ENCODE peak calls at places on chromosomes 11 and 22, in five cellular contexts. M is stimulated activated CD4-positive, alpha-beta T cell treated with anti-CD3 and anti-CD28 coated beads, Interleukin-15, amount 100 ng/mL, for 24 hours; B is M059J; J is stimulated activated naive CD4-positive, alpha-beta T cell treated with Interleukin-2 at 50 U/mL for 16 hours; L is H7. O is an unnamed sample.

GRCh38 chr11:99418927-99419707 is 398.4 kb downstream of the CNTN5 start:
- DNase-seq in M (no peak), B (peak), J (no peak), L (no peak), O (no peak)

GRCh38 chr11:93288079-93288478 is 42.5 kb upstream of the DEUP1 start:
- DNase-seq in M (no peak), B (no peak), J (no peak), L (no peak), O (no peak)

GRCh38 chr11:111259871-111260270 is 14.3 kb downstream of the POU2AF2 start:
- DNase-seq in M (no peak), B (peak), J (no peak), L (no peak), O (no peak)

GRCh38 chr11:32919338-32919737 is 26.7 kb downstream of the QSER1 start:
- DNase-seq in M (no peak), B (no peak), J (no peak), L (no peak), O (no peak)

GRCh38 chr11:1303973-1304372 is 5.5 kb downstream of the TOLLIP start:
- DNase-seq in M (no peak), B (no peak), J (no peak), L (peak), O (no peak)

GRCh38 chr11:121435796-121436511 is 16.2 kb upstream of the SORL1 start:
- DNase-seq in M (no peak), B (no peak), J (no peak), L (no peak), O (no peak)

GRCh38 chr11:2675540-2675939 is 24.3 kb downstream of the KCNQ1OT1 start:
- DNase-seq in M (no peak), B (no peak), J (no peak), L (no peak), O (no peak)

GRCh38 chr22:43883012-43883661 is 8.7 kb downstream of the PNPLA5 start:
- DNase-seq in M (peak), B (peak), J (peak), L (peak), O (peak)

GRCh38 chr11:61607426-61607825 is 26.6 kb upstream of the SYT7 start:
- DNase-seq in M (no peak), B (no peak), J (no peak), L (no peak), O (no peak)

GRCh38 chr11:107844041-107844440 is 14.5 kb downstream of the SLC35F2 start:
- DNase-seq in M (peak), B (peak), J (no peak), L (no peak), O (peak)

GRCh38 chr11:32396331-32396730 is 39.0 kb downstream of the WT1 start:
- DNase-seq in M (no peak), B (no peak), J (no peak), L (no peak), O (no peak)

GRCh38 chr11:17649696-17650600 is 69.4 kb upstream of the MYOD1 start:
- DNase-seq in M (no peak), B (peak), J (no peak), L (peak), O (peak)

GRCh38 chr22:45537734-45538181 is 35.1 kb downstream of the FBLN1 start:
- DNase-seq in M (no peak), B (peak), J (no peak), L (no peak), O (peak)

GRCh38 chr11:36160115-36160514 is 129.1 kb downstream of the COMMD9 start:
- DNase-seq in M (no peak), B (no peak), J (no peak), L (no peak), O (no peak)

GRCh38 chr11:32990481-32990880 is 25.2 kb upstream of the DEPDC7 start:
- DNase-seq in M (no peak), B (no peak), J (no peak), L (no peak), O (no peak)

GRCh38 chr11:304061-304506 is 3.5 kb upstream of the IFITM2 start:
- DNase-seq in M (no peak), B (no peak), J (no peak), L (peak), O (no peak)

GRCh38 chr22:45268958-45269844 is 15.5 kb upstream of the UPK3A start:
- DNase-seq in M (peak), B (no peak), J (peak), L (peak), O (peak)

GRCh38 chr11:58762284-58763119 is 30.8 kb upstream of the GLYAT start:
- DNase-seq in M (no peak), B (no peak), J (no peak), L (no peak), O (no peak)

GRCh38 chr11:128663824-128664223 is 30.0 kb upstream of the FLI1 start:
- DNase-seq in M (no peak), B (no peak), J (no peak), L (no peak), O (no peak)

GRCh38 chr11:93838967-93839366 is 11.5 kb downstream of the VSTM5 start:
- DNase-seq in M (no peak), B (no peak), J (no peak), L (peak), O (no peak)

GRCh38 chr22:41909290-41910049 is 5.4 kb downstream of the SHISA8 start:
- DNase-seq in M (no peak), B (peak), J (no peak), L (peak), O (no peak)

GRCh38 chr11:11752688-11753087 is 89.1 kb upstream of the USP47 start:
- DNase-seq in M (no peak), B (no peak), J (no peak), L (peak), O (no peak)

GRCh38 chr22:37482244-37482643 is 3.9 kb downstream of the MFNG start:
- DNase-seq in M (no peak), B (no peak), J (no peak), L (no peak), O (no peak)

GRCh38 chr11:88603499-88603898 is 266.0 kb upstream of the CTSC start:
- DNase-seq in M (no peak), B (no peak), J (no peak), L (no peak), O (no peak)

GRCh38 chr22:32951807-32952153 is 106.4 kb downstream of the SYN3 start:
- DNase-seq in M (no peak), B (no peak), J (no peak), L (no peak), O (no peak)

GRCh38 chr11:128379587-128380279 is 207.6 kb downstream of the ETS1 start:
- DNase-seq in M (peak), B (peak), J (no peak), L (no peak), O (no peak)

GRCh38 chr11:64152841-64153691 is 12.8 kb downstream of the MACROD1 start:
- DNase-seq in M (peak), B (peak), J (peak), L (peak), O (peak)

GRCh38 chr11:95680169-95680929 is 109.2 kb downstream of the FAM76B start:
- DNase-seq in M (no peak), B (no peak), J (no peak), L (no peak), O (no peak)

GRCh38 chr22:46746192-46746591 is 8.1 kb upstream of the CERK start:
- DNase-seq in M (no peak), B (no peak), J (no peak), L (no peak), O (no peak)

GRCh38 chr11:111205622-111206385 is 39.7 kb upstream of the POU2AF2 start:
- DNase-seq in M (no peak), B (peak), J (no peak), L (no peak), O (no peak)

GRCh38 chr11:15941206-15941770 is 415.1 kb downstream of the SOX6 start:
- DNase-seq in M (peak), B (no peak), J (no peak), L (peak), O (peak)

GRCh38 chr11:6433998-6434650 is 6.7 kb downstream of the HPX start:
- DNase-seq in M (no peak), B (no peak), J (no peak), L (no peak), O (no peak)

GRCh38 chr11:87022254-87022653 is 15.5 kb upstream of the TMEM135 start:
- DNase-seq in M (no peak), B (no peak), J (no peak), L (no peak), O (no peak)

GRCh38 chr11:68090706-68091105 is 30.5 kb downstream of the CHKA start:
- DNase-seq in M (no peak), B (no peak), J (no peak), L (no peak), O (no peak)

GRCh38 chr22:16988257-16988656 is 19.8 kb downstream of the GAB4 start:
- DNase-seq in M (no peak), B (no peak), J (no peak), L (no peak), O (no peak)